ENCODE peak calls at places on chromosome X, in ten cellular contexts. D, X, T, K, H, P, O, J, U and A are unnamed samples.

GRCh38 chrX:2442694-2443093 is 58.1 kb downstream of the DHRSX start:
- DNase-seq in P (no peak), D (no peak), O (no peak), U (no peak), X (no peak), H (no peak), J (no peak), K (no peak), T (no peak), A (no peak)

GRCh38 chrX:23749576-23749975 is 6.5 kb upstream of the ACOT9 start:
- DNase-seq in D (no peak), O (no peak), H (no peak), K (no peak), J (no peak), U (no peak), P (no peak), X (no peak), T (no peak), A (no peak)

GRCh38 chrX:153635788-153636668 is 11.0 kb upstream of the DUSP9 start:
- DNase-seq in U (no peak), P (no peak), X (no peak), O (peak; percentile 22), D (no peak), H (peak; percentile 67), T (no peak), K (no peak), J (no peak), A (no peak)

GRCh38 chrX:39736219-39737211 is 361.2 kb downstream of the BCOR start:
- DNase-seq in K (peak; percentile 80), O (no peak), U (no peak), X (peak; percentile 94), J (peak; percentile 75), H (no peak), D (peak; percentile 80), T (peak; percentile 92), P (no peak), A (no peak)

GRCh38 chrX:101429934-101430333 is 21.9 kb downstream of the HNRNPH2 start:
- DNase-seq in J (peak; percentile 69), O (no peak), X (no peak), U (no peak), K (peak; percentile 60), D (no peak), T (no peak), H (no peak), P (no peak), A (no peak)

GRCh38 chrX:135257469-135257868 is 5.6 kb downstream of the ETDA start:
- DNase-seq in X (no peak), O (no peak), H (no peak), J (no peak), T (no peak), D (no peak), K (no peak), P (no peak), U (no peak), A (no peak)

GRCh38 chrX:18873189-18873791 is 110.6 kb downstream of the PHKA2 start:
- DNase-seq in O (no peak), H (no peak), X (peak; percentile 75), K (peak; percentile 78), P (no peak), U (peak; percentile 15), D (no peak), T (no peak), J (peak; percentile 61), A (no peak)

GRCh38 chrX:69290327-69290726 is 125.1 kb upstream of the PJA1 start:
- DNase-seq in X (no peak), O (no peak), T (no peak), U (no peak), H (no peak), J (no peak), K (no peak), P (no peak), D (no peak), A (no peak)

DNA sequence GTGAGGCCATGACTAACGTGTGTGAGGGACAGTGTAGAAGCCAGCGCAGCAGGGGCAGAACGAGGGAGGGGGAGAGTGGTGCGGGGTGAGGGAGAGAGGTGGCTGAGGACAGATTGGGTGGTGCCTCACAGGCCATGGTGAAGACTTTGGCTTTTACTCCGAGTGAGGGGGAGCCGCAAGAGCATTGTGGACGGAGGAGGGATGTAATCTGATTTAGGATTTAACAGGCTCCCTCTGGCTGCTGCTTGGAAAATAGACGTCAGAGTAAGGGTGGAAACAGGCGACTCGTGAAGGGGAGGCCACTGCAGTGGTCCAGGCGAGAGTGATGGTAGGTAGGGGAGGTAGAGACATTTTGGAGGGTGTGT is 13.0 kb downstream of the PPP1R3F start:
- DNase-seq in O (no peak), D (no peak), X (peak; percentile 44), H (peak; percentile 58), T (peak; percentile 25), P (no peak), K (peak; percentile 7), U (no peak), J (peak; percentile 33), A (no peak)
- TF ChIP-seq CTCF in O (no peak), D (no peak), X (peak; percentile 30), H (peak; percentile 35), T (no peak), P (no peak), K (peak; percentile 31), U (peak; percentile 37), J (peak; percentile 27), A (no peak)

DNA sequence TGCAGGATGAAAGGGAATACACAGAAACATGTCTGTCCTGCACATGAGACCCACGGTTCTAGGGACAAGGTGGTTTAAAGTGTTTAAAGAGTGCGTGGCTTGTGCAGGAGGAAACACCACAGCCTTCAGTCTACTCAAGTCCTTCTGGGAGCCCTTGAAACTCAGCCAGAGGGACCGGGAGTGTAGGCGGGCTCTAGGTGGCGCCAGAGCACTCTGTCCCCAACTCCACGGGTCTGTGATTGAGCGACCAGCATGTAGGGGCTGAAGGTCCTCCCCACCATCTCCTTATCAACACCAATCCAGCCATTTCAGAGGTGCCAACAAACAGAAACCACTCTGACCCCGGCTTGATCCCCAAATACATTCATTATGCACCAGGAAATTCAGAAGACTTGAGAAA is 82.0 kb upstream of the CLDN34 start:
- DNase-seq in P (no peak), U (no peak), X (peak; percentile 22), O (peak; percentile 78), T (peak; percentile 70), J (peak; percentile 71), K (peak; percentile 71), H (peak; percentile 62), D (no peak), A (no peak)
- TF ChIP-seq CTCF in P (peak; percentile 28), U (peak; percentile 80), X (peak; percentile 47), O (peak; percentile 81), T (peak; percentile 50), J (peak; percentile 73), K (peak; percentile 73), H (peak; percentile 66), D (peak; percentile 37), A (peak; percentile 70)

DNA sequence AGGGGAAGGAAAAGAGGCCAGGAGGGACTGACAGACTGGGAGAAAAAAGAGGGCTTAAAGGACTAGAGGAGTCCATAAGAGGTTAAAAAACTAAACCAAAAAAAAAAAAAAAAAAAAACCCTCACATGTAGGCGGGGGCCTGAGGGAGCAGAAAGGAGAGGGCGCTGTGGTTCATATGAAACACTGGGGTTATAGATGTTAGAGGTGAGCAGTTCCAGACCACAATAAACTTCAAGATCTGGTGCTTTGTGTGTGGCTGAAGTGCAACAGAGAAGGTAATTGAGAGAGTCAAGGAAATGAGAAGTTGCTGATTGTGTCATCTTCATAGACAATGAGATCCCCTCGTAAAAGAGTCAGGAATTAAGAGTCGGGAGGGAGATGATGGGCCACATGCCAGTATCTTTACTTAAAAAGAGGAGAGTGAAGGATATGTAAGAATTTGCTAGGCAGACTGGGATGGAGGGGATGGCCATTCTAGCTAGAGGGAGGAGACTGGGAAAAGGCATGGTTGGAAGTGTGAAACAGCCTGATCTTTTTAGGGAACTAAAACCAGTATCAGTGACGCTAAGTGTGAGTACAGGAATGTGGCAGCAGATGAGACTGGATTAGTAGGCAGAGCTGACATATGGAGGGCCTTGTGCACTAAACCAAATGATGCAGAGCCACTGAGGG is 18.4 kb upstream of the OGT start:
- DNase-seq in H (no peak), X (no peak), J (no peak), U (no peak), D (no peak), O (peak; percentile 50), P (no peak), K (no peak), T (no peak), A (no peak)
- TF ChIP-seq CTCF in H (no peak), X (no peak), J (no peak), U (no peak), D (no peak), O (peak; percentile 36), P (no peak), K (no peak), T (no peak), A (no peak)

GRCh38 chrX:15719324-15719968 is 18.6 kb upstream of the CA5B start:
- DNase-seq in J (no peak), P (no peak), U (no peak), O (no peak), H (no peak), T (no peak), K (no peak), D (no peak), X (no peak), A (no peak)

GRCh38 chrX:15721911-15722310 is 16.2 kb upstream of the CA5B start:
- DNase-seq in T (no peak), H (no peak), U (no peak), D (no peak), J (peak; percentile 43), O (no peak), X (no peak), P (no peak), K (peak; percentile 16), A (no peak)

GRCh38 chrX:15723887-15724517 is 14.1 kb upstream of the CA5B start:
- DNase-seq in K (no peak), U (no peak), P (no peak), H (no peak), X (no peak), J (no peak), D (no peak), O (no peak), T (no peak), A (no peak)

GRCh38 chrX:15724911-15725310 is 13.2 kb upstream of the CA5B start:
- DNase-seq in D (no peak), X (no peak), O (no peak), T (no peak), P (no peak), J (no peak), H (no peak), K (no peak), U (no peak), A (no peak)
- TF ChIP-seq CTCF in D (no peak), X (no peak), O (no peak), T (no peak), P (no peak), J (no peak), H (peak; percentile 20), K (no peak), U (no peak), A (no peak)

GRCh38 chrX:45050558-45050957 is 150.1 kb downstream of the DIPK2B start:
- DNase-seq in J (no peak), U (no peak), K (no peak), H (no peak), P (no peak), X (no peak), T (no peak), O (peak; percentile 35), D (no peak), A (no peak)
- TF ChIP-seq CTCF in J (no peak), U (no peak), K (no peak), H (no peak), P (no peak), X (no peak), T (no peak), O (no peak), D (no peak), A (no peak)

GRCh38 chrX:84186603-84187358 is 1.2 kb downstream of the RPS6KA6 start:
- DNase-seq in O (peak; percentile 26), T (no peak), U (no peak), D (no peak), K (no peak), X (no peak), P (no peak), H (no peak), J (peak; percentile 5), A (no peak)
- TF ChIP-seq CTCF in O (no peak), T (no peak), U (no peak), D (no peak), K (peak; percentile 8), X (no peak), P (no peak), H (no peak), J (peak; percentile 17), A (no peak)